ENCODE peak calls at places on chromosome 15, in eight cellular contexts. O, Y, R, G, C, S, D and J are unnamed samples. For H3K27me3, the result is how much of the 10 kb centered on the place peaks cover.

GRCh38 chr15:67685008-67685599 is 140.2 kb upstream of the SKOR1 start:
- DNase-seq in O (no peak), Y (no peak), R (no peak), G (no peak), C (peak), S (no peak), D (no peak), J (no peak)

GRCh38 chr15:101024709-101025108 is 105.6 kb downstream of the LRRK1 start:
- DNase-seq in O (peak), Y (no peak), R (no peak), G (peak), C (no peak), S (peak), D (peak), J (no peak)

GRCh38 chr15:63772531-63772930 is 61.2 kb downstream of the HERC1 start:
- DNase-seq in O (no peak), Y (no peak), R (no peak), G (no peak), C (peak), S (no peak), D (no peak), J (no peak)

GRCh38 chr15:48499978-48500377 is 145.5 kb downstream of the FBN1 start:
- DNase-seq in O (no peak), Y (no peak), R (no peak), G (no peak), C (no peak), S (no peak), D (no peak), J (no peak)

GRCh38 chr15:84598993-84599392 is 1.8 kb upstream of the ZSCAN2 start:
- DNase-seq in O (no peak), Y (no peak), R (peak), G (peak), C (peak), S (no peak), D (no peak), J (peak)

GRCh38 chr15:64751464-64751863 is 23.9 kb downstream of the RBPMS2 start:
- DNase-seq in O (no peak), Y (no peak), R (no peak), G (no peak), C (no peak), S (no peak), D (no peak), J (no peak)

GRCh38 chr15:39720721-39721611 is 61.7 kb downstream of the FSIP1 start:
- DNase-seq in O (no peak), Y (no peak), R (peak), G (no peak), C (no peak), S (no peak), D (no peak), J (no peak)

GRCh38 chr15:21260966-21261395 is 179.3 kb downstream of the POTEB3 start:
- DNase-seq in O (peak), Y (peak), R (no peak), G (peak), C (peak), S (peak), D (peak), J (no peak)

GRCh38 chr15:64651573-64652260 is 123.7 kb downstream of the RBPMS2 start:
- DNase-seq in O (no peak), Y (no peak), R (no peak), G (no peak), C (no peak), S (no peak), D (no peak), J (peak)

GRCh38 chr15:43441316-43441715 is 51.6 kb downstream of the TP53BP1 start:
- DNase-seq in O (no peak), Y (no peak), R (no peak), G (no peak), C (peak), S (no peak), D (no peak), J (no peak)

GRCh38 chr15:79474252-79474651 is 42.1 kb downstream of the MINAR1 start:
- DNase-seq in O (no peak), Y (no peak), R (no peak), G (no peak), C (no peak), S (no peak), D (no peak), J (no peak)

GRCh38 chr15:96285306-96285705 is 45.2 kb upstream of the NR2F2 start:
- DNase-seq in O (no peak), Y (no peak), R (peak), G (peak), C (peak), S (no peak), D (no peak), J (no peak)

GRCh38 chr15:72835289-72835890 is 51.8 kb upstream of the ADPGK start:
- DNase-seq in O (no peak), Y (no peak), R (no peak), G (peak), C (peak), S (no peak), D (no peak), J (peak)

GRCh38 chr15:26831951-26832350 is 34.9 kb upstream of the GABRA5 start:
- DNase-seq in O (no peak), Y (no peak), R (no peak), G (no peak), C (no peak), S (no peak), D (no peak), J (no peak)

GRCh38 chr15:80953953-80954778 is 35.5 kb downstream of the MESD start:
- DNase-seq in O (no peak), Y (no peak), R (no peak), G (no peak), C (no peak), S (no peak), D (no peak), J (no peak)

GRCh38 chr15:64837502-64837901 is 4.2 kb upstream of the PLEKHO2 start:
- DNase-seq in O (peak), Y (no peak), R (no peak), G (no peak), C (no peak), S (no peak), D (no peak), J (no peak)

GRCh38 chr15:48507416-48508065 is 138.0 kb downstream of the FBN1 start:
- DNase-seq in O (no peak), Y (no peak), R (peak), G (peak), C (peak), S (no peak), D (no peak), J (peak)

GRCh38 chr15:39165026-39165706 is 415.7 kb upstream of the THBS1 start:
- DNase-seq in O (no peak), Y (no peak), R (no peak), G (no peak), C (no peak), S (no peak), D (no peak), J (no peak)

GRCh38 chr15:98626153-98626552 is 22.2 kb upstream of the IGF1R start:
- DNase-seq in O (no peak), Y (no peak), R (no peak), G (no peak), C (no peak), S (no peak), D (no peak), J (no peak)

GRCh38 chr15:40549894-40550293 is 14.9 kb downstream of the CCDC32 start:
- DNase-seq in O (no peak), Y (peak), R (no peak), G (peak), C (no peak), S (no peak), D (no peak), J (no peak)

GRCh38 chr15:81227716-81228115 is 31.0 kb downstream of the IL16 start:
- DNase-seq in O (no peak), Y (no peak), R (no peak), G (no peak), C (no peak), S (no peak), D (no peak), J (no peak)

GRCh38 chr15:49242820-49243219 is 72.8 kb downstream of the GALK2 start:
- DNase-seq in O (no peak), Y (no peak), R (peak), G (peak), C (no peak), S (no peak), D (no peak), J (no peak)

GRCh38 chr15:57626713-57627440 is 35.2 kb downstream of the MYZAP start:
- DNase-seq in O (no peak), Y (peak), R (no peak), G (no peak), C (no peak), S (peak), D (no peak), J (no peak)

GRCh38 chr15:92077353-92078080 is 224.0 kb downstream of the SLCO3A1 start:
- DNase-seq in O (peak), Y (peak), R (no peak), G (peak), C (peak), S (no peak), D (peak), J (peak)

GRCh38 chr15:39583586-39584265 is 2.8 kb downstream of the THBS1 start:
- DNase-seq in O (peak), Y (peak), R (no peak), G (peak), C (peak), S (no peak), D (no peak), J (peak)

GRCh38 chr15:81480645-81481053 is 106.6 kb upstream of the TMC3 start:
- DNase-seq in O (no peak), Y (no peak), R (peak), G (peak), C (peak), S (no peak), D (no peak), J (peak)

GRCh38 chr15:51375966-51376640 is 34.6 kb downstream of the GLDN start:
- DNase-seq in O (no peak), Y (no peak), R (peak), G (no peak), C (no peak), S (no peak), D (no peak), J (no peak)

GRCh38 chr15:37979597-37979996 is 45.2 kb downstream of the TMCO5A start:
- DNase-seq in O (no peak), Y (peak), R (no peak), G (no peak), C (no peak), S (no peak), D (peak), J (no peak)

GRCh38 chr15:73374599-73374998 is 5.8 kb upstream of the HCN4 start:
- DNase-seq in O (no peak), Y (peak), R (no peak), G (no peak), C (no peak), S (no peak), D (no peak), J (no peak)

GRCh38 chr15:24848050-24848449 is 106.7 kb upstream of the SNRPN start:
- DNase-seq in O (peak), Y (peak), R (no peak), G (peak), C (no peak), S (no peak), D (no peak), J (peak)

GRCh38 chr15:38674440-38674839 is 109.8 kb upstream of the RASGRP1 start:
- DNase-seq in O (no peak), Y (no peak), R (no peak), G (no peak), C (no peak), S (no peak), D (no peak), J (no peak)

GRCh38 chr15:43878466-43878865 is 51.7 kb downstream of the WDR76 start:
- DNase-seq in O (no peak), Y (no peak), R (no peak), G (no peak), C (no peak), S (no peak), D (no peak), J (no peak)

GRCh38 chr15:86231864-86232801 is 152.5 kb downstream of the AGBL1 start:
- DNase-seq in O (no peak), Y (no peak), R (no peak), G (peak), C (peak), S (no peak), D (no peak), J (peak)

GRCh38 chr15:63677778-63678177 is 80.6 kb downstream of the FBXL22 start:
- DNase-seq in O (no peak), Y (peak), R (no peak), G (no peak), C (no peak), S (no peak), D (no peak), J (no peak)

GRCh38 chr15:52486003-52486996 is 42.4 kb downstream of the MYO5A start:
- DNase-seq in O (no peak), Y (no peak), R (no peak), G (no peak), C (no peak), S (no peak), D (no peak), J (peak)

GRCh38 chr15:41666353-41666920 is 6.2 kb downstream of the MGA start:
- DNase-seq in O (no peak), Y (no peak), R (no peak), G (no peak), C (no peak), S (no peak), D (no peak), J (no peak)
- H3K27ac ChIP-seq in O (no peak), Y (no peak), R (no peak), G (no peak), C (no peak), S (no peak), D (no peak), J (no peak)

DNA sequence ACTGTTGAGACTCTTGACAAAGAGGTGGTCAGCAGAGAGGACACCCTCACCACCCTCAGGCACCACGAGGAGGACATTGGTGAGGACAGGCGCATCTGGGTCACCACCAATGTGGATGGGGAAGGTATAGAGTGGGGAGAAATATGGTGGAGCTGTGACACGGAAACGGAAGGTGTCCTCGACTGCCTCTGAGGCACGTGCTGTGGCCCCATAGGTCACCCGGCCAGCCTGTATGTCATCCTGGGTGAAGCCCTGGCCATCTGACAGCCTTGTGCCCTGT is 24.4 kb downstream of the CSPG4 start:
- DNase-seq in O (no peak), Y (no peak), R (no peak), G (no peak), C (no peak), S (no peak), D (no peak), J (no peak)
- H3K27me3 ChIP-seq in O (under half), Y (under half), R (under half), G (under half), C (under half), S (under half), D (under half), J (under half)

GRCh38 chr15:78347586-78348543 is 7.7 kb downstream of the CRABP1 start:
- DNase-seq in O (no peak), Y (no peak), R (no peak), G (no peak), C (peak), S (peak), D (no peak), J (no peak)
- H3K4me3 ChIP-seq in O (no peak), Y (no peak), R (no peak), G (no peak), C (no peak), S (no peak), D (no peak), J (no peak)

GRCh38 chr15:89139613-89140499 is 51.6 kb downstream of the ABHD2 start:
- DNase-seq in O (no peak), Y (peak), R (no peak), G (peak), C (peak), S (no peak), D (no peak), J (no peak)

GRCh38 chr15:89141885-89142284 is 53.6 kb downstream of the ABHD2 start:
- DNase-seq in O (no peak), Y (no peak), R (no peak), G (no peak), C (no peak), S (no peak), D (no peak), J (no peak)

GRCh38 chr15:89143503-89144162 is 55.4 kb downstream of the ABHD2 start:
- DNase-seq in O (no peak), Y (no peak), R (peak), G (no peak), C (peak), S (no peak), D (no peak), J (no peak)

GRCh38 chr15:89140595-89140994 is 52.3 kb downstream of the ABHD2 start:
- DNase-seq in O (no peak), Y (no peak), R (no peak), G (no peak), C (no peak), S (no peak), D (no peak), J (no peak)

GRCh38 chr15:89142423-89142822 is 54.2 kb downstream of the ABHD2 start:
- DNase-seq in O (no peak), Y (no peak), R (no peak), G (no peak), C (peak), S (no peak), D (no peak), J (no peak)
- H3K27ac ChIP-seq in O (no peak), Y (no peak), R (no peak), G (no peak), C (peak), S (no peak), D (peak), J (no peak)

GRCh38 chr15:70017025-70017424 is 80.7 kb downstream of the TLE3 start:
- DNase-seq in O (no peak), Y (no peak), R (no peak), G (no peak), C (no peak), S (peak), D (no peak), J (no peak)

GRCh38 chr15:70018646-70019600 is 78.8 kb downstream of the TLE3 start:
- DNase-seq in O (no peak), Y (no peak), R (no peak), G (no peak), C (no peak), S (peak), D (no peak), J (peak)

GRCh38 chr15:70020229-70020628 is 77.5 kb downstream of the TLE3 start:
- DNase-seq in O (no peak), Y (no peak), R (no peak), G (no peak), C (no peak), S (no peak), D (no peak), J (no peak)

GRCh38 chr15:70016511-70016994 is 81.2 kb downstream of the TLE3 start:
- DNase-seq in O (no peak), Y (no peak), R (no peak), G (no peak), C (no peak), S (peak), D (peak), J (no peak)

DNA sequence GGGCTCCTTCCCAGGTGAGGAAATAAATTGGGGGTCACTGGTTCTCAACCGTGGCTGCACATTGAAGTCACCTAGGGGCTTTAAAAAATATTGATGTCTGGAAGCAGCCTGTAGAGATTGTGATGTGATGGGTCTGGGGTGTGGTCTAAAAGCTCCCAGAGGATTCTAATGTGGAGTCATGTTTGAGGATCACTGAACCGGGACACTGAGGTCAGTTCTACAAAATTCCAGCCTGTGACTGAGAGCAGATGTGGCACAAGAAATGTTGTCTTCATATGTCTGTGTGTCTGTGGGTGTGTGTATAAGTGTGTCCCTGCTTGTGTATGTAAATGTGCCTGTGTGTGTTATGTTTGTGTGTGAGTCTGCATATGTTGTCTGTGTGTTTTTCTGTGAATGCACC is 79.9 kb downstream of the TLE3 start:
- DNase-seq in O (no peak), Y (no peak), R (no peak), G (no peak), C (no peak), S (peak), D (no peak), J (no peak)
- H3K27me3 ChIP-seq in O (under half), Y (under half), R (under half), G (under half), C (under half), S (under half), D (under half), J (under half)

GRCh38 chr15:33313491-33313890 is 2.7 kb downstream of the RYR3 start:
- DNase-seq in O (no peak), Y (no peak), R (no peak), G (no peak), C (no peak), S (no peak), D (no peak), J (no peak)

GRCh38 chr15:33311312-33311971 is 675 bp downstream of the RYR3 start:
- DNase-seq in O (peak), Y (no peak), R (no peak), G (no peak), C (no peak), S (no peak), D (peak), J (peak)

GRCh38 chr15:33314115-33314514 is 3.3 kb downstream of the RYR3 start:
- DNase-seq in O (no peak), Y (no peak), R (no peak), G (no peak), C (no peak), S (no peak), D (no peak), J (no peak)

GRCh38 chr15:33309602-33310276 is 1.0 kb upstream of the RYR3 start:
- DNase-seq in O (peak), Y (no peak), R (no peak), G (peak), C (peak), S (no peak), D (peak), J (peak)

DNA sequence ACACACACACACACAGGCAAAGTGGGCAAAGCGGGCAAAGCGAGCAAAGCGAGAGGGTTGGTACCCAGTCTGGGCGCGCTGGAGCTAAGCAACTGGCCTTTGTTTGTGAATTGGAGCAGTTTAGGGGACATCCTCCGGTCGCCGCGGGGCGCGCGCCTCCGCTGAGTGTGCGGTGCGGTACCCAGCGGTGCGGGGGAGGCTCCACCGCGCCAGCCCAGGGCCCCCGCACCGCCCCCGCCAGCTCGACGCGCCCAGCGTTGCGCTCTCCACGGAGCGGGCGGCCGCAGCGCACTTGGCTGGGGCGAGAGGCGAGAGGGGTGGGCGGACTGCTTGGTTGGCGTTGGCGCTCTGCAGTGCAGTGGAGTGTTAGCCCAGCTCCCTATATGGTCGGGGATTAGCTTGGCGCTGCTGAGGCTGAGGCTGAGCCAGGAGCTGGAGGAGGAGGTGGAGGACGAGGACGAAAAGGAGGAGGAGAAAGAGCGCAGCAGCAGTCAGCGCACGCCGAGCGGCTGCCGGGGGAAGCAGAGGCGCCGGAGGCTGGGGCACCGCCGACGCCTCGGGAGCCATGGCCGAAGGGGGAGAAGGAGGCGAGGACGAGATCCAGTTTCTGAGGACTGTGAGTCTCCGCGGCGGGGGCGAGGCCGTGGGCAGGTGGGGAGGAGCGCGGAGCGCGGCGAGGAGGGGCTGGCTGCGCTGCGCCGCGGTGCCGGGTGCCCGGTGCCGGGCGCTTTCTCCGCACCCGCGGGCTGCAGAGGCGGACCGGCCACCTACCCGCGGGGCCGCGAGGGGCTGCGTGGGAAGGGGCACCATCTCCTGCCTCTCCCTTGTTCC is at the start of gene RYR3:
- DNase-seq in O (peak), Y (peak), R (no peak), G (peak), C (peak), S (no peak), D (peak), J (peak)
- H3K4me3 ChIP-seq in O (peak), Y (peak), R (no peak), G (peak), C (peak), S (peak), D (peak), J (peak)